ENCODE peak calls at places on chromosomes 13 and 19, in ten cellular contexts. X is CD8-positive, alpha-beta memory T cell; P is esophagus squamous epithelium; F is cardiac muscle cell; U is NT2/D1; Y is GM23338; A is astrocyte; S is thoracic aorta; V is sigmoid colon; K is mesenchymal stem cell. N is an unnamed sample.

GRCh38 chr13:36261976-36262375 is 35.6 kb downstream of the CCDC169 start:
- DNase-seq in X (no peak), P (no peak), F (no peak), U (no peak), Y (no peak), A (no peak), S (no peak), V (no peak), K (no peak), N (no peak)

GRCh38 chr19:30678168-30678567 is 306.0 kb downstream of the ZNF536 start:
- DNase-seq in X (no peak), P (no peak), F (no peak), U (no peak), Y (no peak), A (no peak), S (no peak), V (no peak), K (no peak), N (no peak)

GRCh38 chr19:13152854-13153626 is 2.8 kb downstream of the IER2 start:
- DNase-seq in X (peak; percentile 98), P (peak; percentile 62), F (peak; percentile 93), U (peak; percentile 93), Y (peak; percentile 98), A (peak; percentile 83), S (peak; percentile 87), V (peak; percentile 98), K (peak; percentile 98), N (peak; percentile 90)

GRCh38 chr13:81927347-81927746 is 1586.4 kb upstream of the SPRY2 start:
- DNase-seq in X (no peak), P (no peak), F (peak; percentile 35), U (no peak), Y (peak; percentile 41), A (no peak), S (no peak), V (no peak), K (peak; percentile 17), N (no peak)

GRCh38 chr19:18770663-18771327 is 20.3 kb downstream of the COMP start:
- DNase-seq in X (no peak), P (no peak), F (no peak), U (no peak), Y (no peak), A (no peak), S (no peak), V (no peak), K (no peak), N (no peak)

GRCh38 chr19:407501-408440 is 1.2 kb downstream of the C2CD4C start:
- DNase-seq in X (peak; percentile 44), P (no peak), F (no peak), U (no peak), Y (no peak), A (no peak), S (no peak), V (no peak), K (no peak), N (no peak)

GRCh38 chr13:113877149-113877990 is 13.5 kb upstream of the GAS6 start:
- DNase-seq in X (no peak), P (no peak), F (no peak), U (no peak), Y (no peak), A (no peak), S (no peak), V (no peak), K (no peak), N (no peak)

GRCh38 chr19:13817615-13818371 is 22.6 kb downstream of the ZSWIM4 start:
- DNase-seq in X (no peak), P (no peak), F (peak; percentile 82), U (no peak), Y (peak; percentile 99), A (no peak), S (no peak), V (no peak), K (peak; percentile 61), N (no peak)

GRCh38 chr13:98324105-98324504 is 147.0 kb upstream of the RNF113B start:
- DNase-seq in X (no peak), P (no peak), F (no peak), U (no peak), Y (no peak), A (peak; percentile 31), S (no peak), V (no peak), K (no peak), N (no peak)

GRCh38 chr13:24502567-24503375 is 9.8 kb downstream of the PARP4 start:
- DNase-seq in X (no peak), P (no peak), F (no peak), U (no peak), Y (no peak), A (peak; percentile 66), S (no peak), V (no peak), K (peak; percentile 69), N (no peak)

GRCh38 chr13:41613984-41614581 is 156.7 kb downstream of the RGCC start:
- DNase-seq in X (no peak), P (no peak), F (no peak), U (no peak), Y (no peak), A (peak; percentile 96), S (no peak), V (peak; percentile 74), K (peak; percentile 91), N (peak; percentile 49)

GRCh38 chr19:9586764-9587163 is 2.5 kb upstream of the ZNF121 start:
- DNase-seq in X (peak; percentile 83), P (no peak), F (peak; percentile 75), U (peak; percentile 73), Y (peak; percentile 91), A (peak; percentile 38), S (peak; percentile 2), V (peak; percentile 69), K (peak; percentile 69), N (peak; percentile 75)

GRCh38 chr19:9251236-9251635 is 506 bp downstream of the OR7E24 start:
- DNase-seq in X (no peak), P (no peak), F (no peak), U (no peak), Y (no peak), A (no peak), S (no peak), V (no peak), K (no peak), N (no peak)

GRCh38 chr19:8206147-8207087 is 2.8 kb upstream of the CERS4 start:
- DNase-seq in X (no peak), P (no peak), F (no peak), U (peak; percentile 82), Y (peak; percentile 88), A (no peak), S (no peak), V (no peak), K (no peak), N (no peak)

DNA sequence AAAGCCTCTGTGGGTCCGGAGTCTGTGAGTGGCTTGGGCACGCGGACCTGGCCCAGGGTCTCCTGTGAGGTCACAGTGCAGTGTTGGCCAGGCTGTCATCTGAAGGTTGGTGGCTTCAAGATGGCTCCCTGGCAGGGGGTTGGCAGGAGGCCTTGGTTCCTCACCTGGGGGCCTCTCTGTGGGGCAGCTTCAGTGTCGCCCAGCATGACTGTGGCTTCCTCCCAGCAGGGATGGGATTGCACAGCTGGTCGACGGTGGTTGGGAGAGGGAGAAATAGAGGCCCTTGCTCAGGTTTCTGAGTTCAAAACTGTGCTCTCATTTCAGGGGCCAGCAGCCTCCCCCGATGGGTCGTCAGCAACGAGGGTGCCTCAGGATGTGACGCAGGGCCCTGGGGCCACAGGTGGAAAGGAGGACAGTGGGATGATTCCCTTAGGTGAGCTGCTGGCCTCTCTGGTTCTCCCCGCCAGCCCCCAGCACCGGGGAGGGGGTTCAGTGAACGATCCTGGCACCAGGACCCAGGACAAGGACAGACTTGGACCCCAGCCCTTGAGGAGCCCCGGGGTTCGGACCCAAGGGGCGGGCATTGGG is 17.2 kb downstream of the ZNF444 start:
- DNase-seq in X (no peak), P (no peak), F (no peak), U (no peak), Y (no peak), A (no peak), S (no peak), V (no peak), K (no peak), N (no peak)
- H3K36me3 ChIP-seq in X (peaks cover 6% of the 10 kb centered on the region), P (peaks cover 56% of the 10 kb centered on the region), F (no peaks in the 10 kb centered on the region), U (peaks cover 68% of the 10 kb centered on the region), Y (no peaks in the 10 kb centered on the region), A (no peaks in the 10 kb centered on the region), S (peaks cover 23% of the 10 kb centered on the region), V (peaks cover 22% of the 10 kb centered on the region), K (peaks cover 54% of the 10 kb centered on the region), N (peaks cover 5% of the 10 kb centered on the region)

GRCh38 chr19:50659318-50660082 is 10.3 kb downstream of the C19orf81 start:
- DNase-seq in X (no peak), P (no peak), F (no peak), U (no peak), Y (peak; percentile 45), A (no peak), S (no peak), V (no peak), K (no peak), N (no peak)
- H3K4me3 ChIP-seq in X (peak overlapping the region; percentile 26), P (peak overlapping the region; percentile 53), F (peak overlapping the region; percentile 55), U (peak overlapping the region; percentile 76), Y (peak overlapping the region; percentile 94), A (no peak overlapping the region), S (peak overlapping the region; percentile 45), V (peak overlapping the region; percentile 31), K (no peak overlapping the region), N (no peak overlapping the region)

DNA sequence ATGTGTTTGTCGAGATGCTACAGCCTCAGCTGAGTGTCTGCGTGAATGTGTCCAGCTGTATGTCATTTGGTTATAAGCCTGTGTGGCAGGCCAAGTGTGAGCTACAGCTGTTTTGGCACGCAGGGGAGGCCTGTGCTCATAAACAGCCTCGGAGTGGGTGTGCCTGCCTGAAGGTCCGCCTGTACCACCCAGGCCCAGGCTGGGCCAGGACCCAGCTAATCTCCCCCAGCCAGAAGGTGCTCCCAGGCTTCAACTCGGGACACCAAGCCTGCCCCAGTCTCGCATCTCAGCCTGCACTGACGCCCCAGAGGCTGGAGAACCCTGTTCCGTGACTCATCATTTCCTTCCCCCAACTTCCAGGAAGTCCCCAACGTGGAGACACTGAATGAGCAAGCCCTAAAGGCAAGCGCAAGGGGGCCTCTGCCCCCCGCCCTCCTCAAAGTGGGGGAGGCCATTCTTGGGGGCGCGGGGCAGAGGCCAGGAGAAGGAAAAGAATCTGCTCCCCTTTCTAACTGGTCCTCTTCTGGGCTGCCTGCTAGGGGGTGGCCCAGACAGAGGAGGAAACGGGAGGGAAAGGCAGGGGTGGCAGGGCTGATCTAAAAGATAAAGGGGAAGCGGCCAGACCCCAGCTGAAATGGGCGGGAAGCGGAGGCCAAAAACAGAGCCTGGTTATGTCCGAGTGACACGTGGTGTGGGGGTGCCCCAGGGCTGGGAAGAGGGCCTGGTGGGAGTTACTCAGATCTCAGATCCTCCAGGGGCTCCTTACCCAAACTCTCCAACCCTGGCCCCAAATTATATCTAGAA is 2.0 kb downstream of the SLC1A5 start:
- DNase-seq in X (peak; percentile 93), P (no peak), F (peak; percentile 32), U (no peak), Y (peak; percentile 64), A (peak; percentile 67), S (no peak), V (peak; percentile 89), K (peak; percentile 95), N (peak; percentile 55)
- H3K36me3 ChIP-seq in X (peaks cover 5% of the 10 kb centered on the region), P (peaks cover 36% of the 10 kb centered on the region), F (peaks cover 2% of the 10 kb centered on the region), U (peaks cover 44% of the 10 kb centered on the region), Y (peaks cover 33% of the 10 kb centered on the region), A (peaks cover 14% of the 10 kb centered on the region), S (peaks cover 12% of the 10 kb centered on the region), V (no peaks in the 10 kb centered on the region), K (peaks cover 27% of the 10 kb centered on the region), N (peaks cover 55% of the 10 kb centered on the region)

DNA sequence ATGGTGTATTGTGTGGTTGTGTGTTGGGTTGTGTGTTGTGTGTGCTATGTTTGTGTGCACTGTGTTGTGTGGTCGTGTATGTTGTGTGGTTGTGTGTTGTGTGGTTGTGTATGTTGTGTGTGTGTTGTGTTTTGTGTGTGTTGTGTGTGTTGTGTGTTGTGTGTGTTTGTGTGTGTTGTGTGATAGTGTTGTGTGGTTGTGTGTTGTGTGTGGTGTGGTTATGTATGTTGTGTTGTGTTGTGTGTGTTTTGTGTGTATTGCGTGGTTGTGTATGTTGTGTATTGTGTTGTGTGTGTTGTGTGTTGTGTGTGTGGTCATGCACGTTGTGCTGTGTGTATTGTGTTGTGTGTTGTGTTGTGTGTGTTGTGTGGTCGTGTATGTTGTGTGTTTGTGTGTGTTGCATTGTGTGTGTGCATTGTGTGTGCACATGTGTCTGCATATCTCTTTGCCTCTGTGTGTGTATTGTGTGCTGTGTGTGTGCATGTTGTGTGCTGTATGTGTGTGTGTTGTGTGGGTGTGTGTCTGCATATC is 2.9 kb downstream of the C3 start:
- DNase-seq in X (no peak), P (no peak), F (no peak), U (no peak), Y (peak; percentile 38), A (no peak), S (no peak), V (no peak), K (peak; percentile 13), N (no peak)
- H3K4me3 ChIP-seq in X (no peak overlapping the region), P (no peak overlapping the region), F (no peak overlapping the region), U (no peak overlapping the region), Y (no peak overlapping the region), A (no peak overlapping the region), S (no peak overlapping the region), V (no peak overlapping the region), K (no peak overlapping the region), N (no peak overlapping the region)